ENCODE peak calls at places on chromosomes 12 and 14, in nine cellular contexts. One of them, this sample, is unnamed.

GRCh38 chr12:59185291-59185690 is 265.0 kb upstream of the LRIG3 start:
- DNase-seq in progenitor cell of endocrine pancreas: no peak
- DNase-seq in anterior cingulate cortex: no peak
- DNase-seq in stimulated activated CD4-positive, alpha-beta T cell treated with anti-CD3 and anti-CD28 coated beads, Interleukin-1b, Interleukin-23, amount 100 ng/mL, for 24 hours: no peak
- DNase-seq in activated CD8-positive, alpha-beta memory T cell treated with anti-CD3 and anti-CD28 coated beads, Interleukin-2, amount 10 ng/mL, durations not matched to agents 7 days and 5 days: no peak
- DNase-seq in NAMALWA: no peak
- DNase-seq in GM12864: no peak
- DNase-seq in iris pigment epithelial cell: no peak
- DNase-seq in naive thymus-derived CD4-positive, alpha-beta T cell: no peak
- DNase-seq in this sample: no peak

GRCh38 chr12:71469235-71469873 is 29.8 kb downstream of the LGR5 start:
- DNase-seq in iris pigment epithelial cell: peak; percentile 58
- DNase-seq in activated CD8-positive, alpha-beta memory T cell treated with anti-CD3 and anti-CD28 coated beads, Interleukin-2, amount 10 ng/mL, durations not matched to agents 7 days and 5 days: no peak
- DNase-seq in stimulated activated CD4-positive, alpha-beta T cell treated with anti-CD3 and anti-CD28 coated beads, Interleukin-1b, Interleukin-23, amount 100 ng/mL, for 24 hours: no peak
- DNase-seq in naive thymus-derived CD4-positive, alpha-beta T cell: no peak
- DNase-seq in NAMALWA: no peak
- DNase-seq in progenitor cell of endocrine pancreas: no peak
- DNase-seq in GM12864: no peak
- DNase-seq in anterior cingulate cortex: no peak
- DNase-seq in this sample: no peak

GRCh38 chr12:43307126-43307525 is 244.9 kb downstream of the ADAMTS20 start:
- DNase-seq in stimulated activated CD4-positive, alpha-beta T cell treated with anti-CD3 and anti-CD28 coated beads, Interleukin-1b, Interleukin-23, amount 100 ng/mL, for 24 hours: no peak
- DNase-seq in GM12864: no peak
- DNase-seq in anterior cingulate cortex: no peak
- DNase-seq in naive thymus-derived CD4-positive, alpha-beta T cell: no peak
- DNase-seq in progenitor cell of endocrine pancreas: no peak
- DNase-seq in NAMALWA: no peak
- DNase-seq in iris pigment epithelial cell: no peak
- DNase-seq in activated CD8-positive, alpha-beta memory T cell treated with anti-CD3 and anti-CD28 coated beads, Interleukin-2, amount 10 ng/mL, durations not matched to agents 7 days and 5 days: no peak
- DNase-seq in this sample: no peak

GRCh38 chr14:36724162-36724561 is 62.5 kb downstream of the PAX9 start:
- DNase-seq in naive thymus-derived CD4-positive, alpha-beta T cell: no peak
- DNase-seq in iris pigment epithelial cell: no peak
- DNase-seq in GM12864: no peak
- DNase-seq in stimulated activated CD4-positive, alpha-beta T cell treated with anti-CD3 and anti-CD28 coated beads, Interleukin-1b, Interleukin-23, amount 100 ng/mL, for 24 hours: no peak
- DNase-seq in anterior cingulate cortex: no peak
- DNase-seq in NAMALWA: no peak
- DNase-seq in activated CD8-positive, alpha-beta memory T cell treated with anti-CD3 and anti-CD28 coated beads, Interleukin-2, amount 10 ng/mL, durations not matched to agents 7 days and 5 days: no peak
- DNase-seq in progenitor cell of endocrine pancreas: no peak
- DNase-seq in this sample: no peak

GRCh38 chr12:110065540-110065939 is 17.2 kb upstream of the C12orf76 start:
- DNase-seq in activated CD8-positive, alpha-beta memory T cell treated with anti-CD3 and anti-CD28 coated beads, Interleukin-2, amount 10 ng/mL, durations not matched to agents 7 days and 5 days: no peak
- DNase-seq in progenitor cell of endocrine pancreas: no peak
- DNase-seq in anterior cingulate cortex: no peak
- DNase-seq in iris pigment epithelial cell: no peak
- DNase-seq in naive thymus-derived CD4-positive, alpha-beta T cell: no peak
- DNase-seq in GM12864: no peak
- DNase-seq in stimulated activated CD4-positive, alpha-beta T cell treated with anti-CD3 and anti-CD28 coated beads, Interleukin-1b, Interleukin-23, amount 100 ng/mL, for 24 hours: no peak
- DNase-seq in NAMALWA: no peak
- DNase-seq in this sample: no peak

GRCh38 chr12:131687346-131688125 is 23.4 kb upstream of the SFSWAP start:
- DNase-seq in iris pigment epithelial cell: no peak
- DNase-seq in GM12864: no peak
- DNase-seq in NAMALWA: no peak
- DNase-seq in progenitor cell of endocrine pancreas: peak; percentile 7
- DNase-seq in naive thymus-derived CD4-positive, alpha-beta T cell: no peak
- DNase-seq in activated CD8-positive, alpha-beta memory T cell treated with anti-CD3 and anti-CD28 coated beads, Interleukin-2, amount 10 ng/mL, durations not matched to agents 7 days and 5 days: peak; percentile 22
- DNase-seq in anterior cingulate cortex: no peak
- DNase-seq in stimulated activated CD4-positive, alpha-beta T cell treated with anti-CD3 and anti-CD28 coated beads, Interleukin-1b, Interleukin-23, amount 100 ng/mL, for 24 hours: no peak
- DNase-seq in this sample: no peak

GRCh38 chr12:93855265-93855664 is 178.1 kb downstream of the CRADD start:
- DNase-seq in naive thymus-derived CD4-positive, alpha-beta T cell: no peak
- DNase-seq in progenitor cell of endocrine pancreas: no peak
- DNase-seq in activated CD8-positive, alpha-beta memory T cell treated with anti-CD3 and anti-CD28 coated beads, Interleukin-2, amount 10 ng/mL, durations not matched to agents 7 days and 5 days: no peak
- DNase-seq in anterior cingulate cortex: no peak
- DNase-seq in GM12864: no peak
- DNase-seq in NAMALWA: no peak
- DNase-seq in stimulated activated CD4-positive, alpha-beta T cell treated with anti-CD3 and anti-CD28 coated beads, Interleukin-1b, Interleukin-23, amount 100 ng/mL, for 24 hours: no peak
- DNase-seq in iris pigment epithelial cell: no peak
- DNase-seq in this sample: no peak

GRCh38 chr12:51863921-51864700 is 15.6 kb upstream of the FIGNL2 start:
- DNase-seq in progenitor cell of endocrine pancreas: peak; percentile 67
- DNase-seq in naive thymus-derived CD4-positive, alpha-beta T cell: no peak
- DNase-seq in GM12864: no peak
- DNase-seq in stimulated activated CD4-positive, alpha-beta T cell treated with anti-CD3 and anti-CD28 coated beads, Interleukin-1b, Interleukin-23, amount 100 ng/mL, for 24 hours: no peak
- DNase-seq in NAMALWA: no peak
- DNase-seq in iris pigment epithelial cell: no peak
- DNase-seq in activated CD8-positive, alpha-beta memory T cell treated with anti-CD3 and anti-CD28 coated beads, Interleukin-2, amount 10 ng/mL, durations not matched to agents 7 days and 5 days: no peak
- DNase-seq in anterior cingulate cortex: no peak
- DNase-seq in this sample: no peak